ENCODE peak calls at places on chromosomes 3 and 15, in eight cellular contexts. T is lung; A is endothelial cell of umbilical vein; W is CD4-positive, alpha-beta memory T cell; J is cardiac muscle cell; M is fibroblast of lung; G is K562; S is neuronal stem cell. E is an unnamed sample. For H3K27me3 and H3K9me3, the result is how much of the 10 kb centered on the place peaks cover.

GRCh38 chr15:27017168-27017809 is 46.3 kb downstream of the GABRG3 start:
- DNase-seq in S (peak), J (peak), G (peak), M (peak), W (no peak), A (peak), T (no peak), E (no peak)

GRCh38 chr15:59556405-59556804 is 55.2 kb upstream of the GCNT3 start:
- DNase-seq in J (no peak), A (no peak), M (no peak), T (no peak), W (no peak), S (no peak), G (no peak), E (no peak)

GRCh38 chr3:127157181-127157828 is 35.6 kb upstream of the PRR23E start:
- DNase-seq in J (no peak), M (no peak), W (no peak), G (no peak), S (no peak), T (no peak), A (no peak), E (no peak)

GRCh38 chr3:42898896-42899675 is 6.9 kb upstream of the ZNF662 start:
- DNase-seq in S (no peak), T (no peak), M (no peak), W (no peak), A (no peak), J (no peak), G (no peak), E (no peak)

GRCh38 chr3:99721633-99722007 is 83.2 kb downstream of the COL8A1 start:
- DNase-seq in T (no peak), G (no peak), M (peak), W (no peak), S (no peak), A (peak), J (no peak), E (no peak)

GRCh38 chr3:17551333-17551732 is 191.1 kb downstream of the TBC1D5 start:
- DNase-seq in M (no peak), T (no peak), G (no peak), S (no peak), J (no peak), A (no peak), W (no peak), E (no peak)

GRCh38 chr3:159733194-159733860 is 255.3 kb upstream of the IL12A start:
- DNase-seq in W (no peak), A (no peak), M (peak), J (peak), G (no peak), S (peak), T (no peak), E (no peak)

GRCh38 chr3:127781411-127782001 is 40.8 kb downstream of the MGLL start:
- DNase-seq in T (no peak), G (no peak), S (no peak), A (no peak), J (peak), M (peak), W (no peak), E (no peak)

GRCh38 chr3:194472290-194472920 is 14.4 kb downstream of the ATP13A3 start:
- DNase-seq in A (peak), G (peak), S (peak), M (peak), J (peak), T (no peak), W (peak), E (peak)

GRCh38 chr3:23751485-23751811 is 54.3 kb upstream of the UBE2E1 start:
- DNase-seq in J (peak), M (no peak), T (no peak), S (peak), W (no peak), A (peak), G (no peak), E (no peak)

GRCh38 chr3:51391566-51392300 is 648 bp downstream of the RBM15B start:
- DNase-seq in T (no peak), W (peak), G (peak), J (peak), M (peak), A (peak), S (no peak), E (peak)

GRCh38 chr3:66153961-66154923 is 66.6 kb upstream of the SLC25A26 start:
- DNase-seq in T (no peak), A (no peak), M (peak), G (no peak), J (peak), W (no peak), S (no peak), E (no peak)

GRCh38 chr15:38050529-38050928 is 116.1 kb downstream of the TMCO5A start:
- DNase-seq in M (peak), A (peak), T (no peak), G (no peak), W (no peak), J (peak), S (no peak), E (no peak)

GRCh38 chr3:156142649-156143048 is 22.3 kb downstream of the KCNAB1 start:
- DNase-seq in G (no peak), W (no peak), M (peak), S (no peak), A (peak), T (no peak), J (peak), E (no peak)

GRCh38 chr3:177977381-177978158 is 558.7 kb upstream of the KCNMB2 start:
- DNase-seq in T (no peak), S (no peak), J (peak), W (no peak), G (no peak), M (peak), A (peak), E (no peak)

GRCh38 chr3:49469037-49469875 is 811 bp upstream of the DAG1 start:
- DNase-seq in S (no peak), G (peak), A (peak), M (peak), W (no peak), J (peak), T (peak), E (no peak)

GRCh38 chr15:78761020-78761419 is 50.2 kb downstream of the ADAMTS7 start:
- DNase-seq in J (no peak), A (no peak), M (no peak), G (no peak), T (no peak), W (no peak), S (no peak), E (no peak)

GRCh38 chr3:24562874-24563273 is 68.2 kb upstream of the THRB start:
- DNase-seq in W (no peak), M (no peak), A (no peak), S (no peak), J (no peak), G (no peak), T (no peak), E (no peak)

GRCh38 chr3:13280856-13281656 is 139.1 kb downstream of the NUP210 start:
- DNase-seq in T (no peak), W (no peak), A (no peak), M (no peak), J (no peak), S (no peak), G (no peak), E (no peak)

GRCh38 chr3:64502284-64502683 is 185.5 kb downstream of the ADAMTS9 start:
- DNase-seq in W (no peak), G (no peak), M (peak), T (no peak), S (no peak), J (peak), A (peak), E (no peak)

GRCh38 chr15:91055548-91056331 is 33.3 kb upstream of the VPS33B start:
- DNase-seq in G (no peak), T (peak), J (peak), M (peak), A (peak), S (peak), W (peak), E (no peak)

GRCh38 chr15:99668533-99669182 is 64.6 kb downstream of the LYSMD4 start:
- DNase-seq in M (no peak), G (no peak), J (no peak), A (no peak), W (no peak), S (no peak), T (no peak), E (no peak)
- H3K27ac ChIP-seq in M (no peak), G (no peak), J (peak), A (no peak), W (no peak), S (no peak), T (no peak), E (no peak)

GRCh38 chr15:74297867-74298266 is 61.7 kb downstream of the CCDC33 start:
- DNase-seq in T (no peak), S (no peak), J (no peak), G (no peak), M (no peak), W (no peak), A (no peak), E (no peak)
- H3K27me3 ChIP-seq in T (under half), S (under half), J (under half), G (under half), M (under half), W (under half), A (under half), E (under half)

DNA sequence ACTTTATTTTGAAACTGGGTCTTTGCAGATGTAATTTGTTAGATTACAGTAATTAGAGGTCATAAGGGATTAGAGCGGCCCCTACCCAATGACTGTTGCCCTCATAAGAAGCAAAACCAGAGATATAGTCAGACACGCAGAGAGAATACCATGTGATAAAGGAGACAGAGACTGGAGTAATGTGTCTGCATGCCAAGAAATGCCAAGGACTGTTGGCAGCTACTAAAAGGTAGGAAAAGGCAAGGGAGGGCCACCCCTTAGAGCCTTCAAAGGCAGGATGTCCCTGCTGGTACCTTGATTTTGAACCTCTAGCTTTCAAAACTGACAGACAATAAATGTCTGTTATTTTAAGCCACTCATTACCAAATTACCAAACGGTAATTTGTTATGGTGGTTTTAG is 548.2 kb downstream of the FHIT start:
- DNase-seq in W (no peak), A (no peak), J (no peak), T (no peak), M (no peak), S (no peak), G (no peak), E (no peak)
- H3K9me3 ChIP-seq in W (under half), A (under half), J (under half), T (under half), M (under half), S (under half), G (under half), E (under half)

GRCh38 chr15:101050647-101051290 is 131.6 kb downstream of the LRRK1 start:
- DNase-seq in G (no peak), W (no peak), T (peak), A (no peak), S (no peak), J (no peak), M (no peak), E (no peak)
- H3K27ac ChIP-seq in G (no peak), W (no peak), T (no peak), A (no peak), S (no peak), J (no peak), M (no peak), E (no peak)

GRCh38 chr3:9035473-9035872 is 72.2 kb upstream of the RAD18 start:
- DNase-seq in A (no peak), M (no peak), T (no peak), G (no peak), J (no peak), W (no peak), S (no peak), E (no peak)
- H3K27me3 ChIP-seq in A (under half), M (under half), T (under half), G (under half), J (under half), W (under half), S (under half), E (under half)

DNA sequence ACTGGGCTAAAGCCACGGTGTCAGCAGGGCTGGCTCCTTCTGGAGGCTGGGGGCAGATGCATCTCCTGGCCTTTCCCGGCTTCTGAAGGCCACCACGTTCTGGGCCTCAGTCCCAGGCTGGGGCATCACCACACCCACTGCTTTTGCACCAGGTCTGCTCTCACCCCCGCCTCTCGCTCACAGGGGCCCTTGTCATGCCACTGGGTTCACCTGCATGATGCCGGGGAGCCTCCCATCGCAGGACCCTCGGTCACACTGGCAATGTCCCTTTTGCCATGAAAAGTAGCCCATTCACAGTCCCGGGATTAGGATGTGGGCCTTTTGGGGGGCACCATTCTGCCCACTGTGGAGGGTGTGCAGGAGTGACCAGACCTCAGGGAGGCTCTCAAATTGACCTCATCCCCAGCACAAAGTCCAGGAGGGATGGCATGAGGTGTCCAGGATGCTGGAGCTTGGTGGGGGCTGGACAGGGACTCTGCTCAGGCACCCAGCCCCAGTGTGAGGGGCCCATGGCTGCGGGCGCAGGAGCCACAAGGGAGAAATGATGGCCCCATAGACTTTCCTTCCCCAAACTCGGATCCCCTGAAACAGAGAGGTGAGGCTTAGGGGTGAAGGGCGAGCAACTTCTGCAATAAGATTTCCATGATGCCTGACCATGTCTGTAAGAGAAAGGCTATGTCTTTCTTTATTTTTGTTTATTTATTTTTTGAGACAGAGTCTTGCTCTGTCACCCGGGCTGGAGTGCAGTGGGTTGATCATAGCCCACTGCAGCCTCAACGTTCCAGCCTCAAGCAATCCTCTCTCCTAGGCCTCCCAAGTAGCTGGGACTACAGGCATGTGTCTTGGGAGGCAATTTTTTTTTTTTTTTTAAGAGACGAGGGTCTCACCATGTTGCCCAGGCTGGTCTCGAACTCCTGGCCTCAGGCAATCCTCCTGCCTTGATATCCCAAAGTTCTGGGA is 189.1 kb downstream of the GOLGA6L6 start:
- DNase-seq in G (no peak), S (no peak), M (no peak), J (no peak), T (no peak), A (no peak), W (no peak), E (no peak)
- H3K9me3 ChIP-seq in G (under half), S (under half), M (under half), J (under half), T (under half), A (half or more), W (under half), E (under half)

DNA sequence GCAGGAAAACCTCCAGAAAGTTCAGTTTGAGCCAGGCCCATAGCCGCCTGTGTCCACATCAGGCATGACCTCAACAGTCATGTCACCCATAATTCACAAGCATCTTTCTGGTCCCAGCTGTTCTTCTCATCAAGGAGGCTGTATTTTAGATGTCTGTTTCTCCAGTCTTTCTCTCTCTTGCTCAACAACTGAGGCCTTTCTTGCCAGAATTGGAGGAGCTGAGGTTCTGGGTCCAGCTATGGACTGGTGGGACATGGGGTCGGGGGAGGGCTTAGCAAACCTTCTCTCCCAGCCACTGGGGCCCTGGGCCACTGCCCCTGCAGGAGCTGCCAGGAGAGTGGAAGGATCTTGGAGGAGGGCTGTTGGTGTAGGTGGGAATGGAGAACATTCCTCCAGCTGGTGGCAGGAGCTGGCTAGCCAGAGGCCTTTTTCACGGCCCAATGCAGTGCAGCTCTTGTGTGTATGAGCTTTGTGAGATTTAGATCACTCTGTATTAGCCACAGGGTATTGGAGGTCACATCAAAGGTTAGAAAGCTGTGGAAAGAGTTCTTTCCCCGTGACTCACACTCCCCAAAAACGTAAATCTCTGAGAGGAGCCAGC is 23.5 kb downstream of the MAGEF1 start:
- DNase-seq in S (no peak), W (no peak), A (no peak), T (no peak), G (no peak), J (peak), M (peak), E (no peak)
- H3K27ac ChIP-seq in S (no peak), W (no peak), A (no peak), T (peak), G (no peak), J (no peak), M (no peak), E (no peak)

GRCh38 chr15:89377842-89378698 is 43.4 kb upstream of the POLG start:
- DNase-seq in J (no peak), W (no peak), T (no peak), S (no peak), G (no peak), A (no peak), M (no peak), E (no peak)

GRCh38 chr15:89378699-89379422 is 44.2 kb upstream of the POLG start:
- DNase-seq in S (no peak), J (no peak), A (no peak), M (no peak), W (no peak), T (no peak), G (no peak), E (no peak)

GRCh38 chr15:89381330-89381729 is 46.7 kb upstream of the POLG start:
- DNase-seq in M (no peak), G (no peak), J (no peak), W (no peak), A (no peak), S (no peak), T (no peak), E (no peak)

GRCh38 chr15:89379818-89380217 is 45.2 kb upstream of the POLG start:
- DNase-seq in M (no peak), S (no peak), T (no peak), W (no peak), A (no peak), J (no peak), G (no peak), E (no peak)

DNA sequence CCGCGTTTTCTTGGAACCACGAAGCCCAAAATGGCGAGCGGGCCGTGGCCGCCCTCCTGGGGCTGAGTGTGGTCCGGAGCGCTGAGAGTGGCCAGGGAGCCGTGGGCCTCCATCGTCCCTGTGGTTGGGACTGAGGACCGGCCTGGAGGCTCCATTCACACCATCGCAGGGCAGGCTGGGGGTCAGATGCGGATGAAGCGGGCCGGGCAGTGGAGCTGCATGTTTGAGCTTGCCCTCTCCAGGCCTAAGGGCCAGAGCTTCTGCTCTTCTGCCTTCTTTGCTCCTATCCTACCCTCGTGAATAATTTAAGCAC is 44.8 kb upstream of the POLG start:
- DNase-seq in J (no peak), A (no peak), M (no peak), W (no peak), T (no peak), S (no peak), G (no peak), E (no peak)
- H3K27me3 ChIP-seq in J (half or more), A (half or more), M (half or more), W (under half), T (under half), S (half or more), G (half or more), E (half or more)

GRCh38 chr15:85168642-85169173 is 187.1 kb downstream of the PDE8A start:
- DNase-seq in G (peak), M (peak), A (peak), J (peak), W (peak), T (peak), S (peak), E (peak)
- H3K9me3 ChIP-seq in G (under half), M (under half), A (under half), J (under half), W (under half), T (under half), S (under half), E (under half)

GRCh38 chr3:123759311-123759710 is 124.8 kb downstream of the MYLK start:
- DNase-seq in M (no peak), S (no peak), G (no peak), W (no peak), J (no peak), T (no peak), A (no peak), E (no peak)
- H3K27ac ChIP-seq in M (peak), S (no peak), G (no peak), W (no peak), J (no peak), T (no peak), A (no peak), E (no peak)

E was measured in CD4-positive, alpha-beta T cell.